ENCODE peak calls at places on chromosomes 4 and X, in nine cellular contexts. One of them, this sample, is unnamed. For H3K27me3 and H3K4me1, the result is how much of the 10 kb centered on the place peaks cover.

GRCh38 chr4:24321151-24321550 is 263.2 kb downstream of the DHX15 start:
- DNase-seq in heart left ventricle: no peak
- DNase-seq in sigmoid colon: no peak
- DNase-seq in body of pancreas: no peak
- DNase-seq in thyroid gland: no peak
- DNase-seq in right lobe of liver: no peak
- DNase-seq in left ventricle myocardium inferior: no peak
- DNase-seq in upper lobe of right lung: no peak
- DNase-seq in mammary epithelial cell: no peak
- DNase-seq in this sample: peak

GRCh38 chr4:120847019-120847582 is 75.4 kb downstream of the PRDM5 start:
- DNase-seq in heart left ventricle: no peak
- DNase-seq in sigmoid colon: no peak
- DNase-seq in body of pancreas: no peak
- DNase-seq in thyroid gland: no peak
- DNase-seq in right lobe of liver: no peak
- DNase-seq in left ventricle myocardium inferior: no peak
- DNase-seq in upper lobe of right lung: no peak
- DNase-seq in mammary epithelial cell: no peak
- DNase-seq in this sample: no peak

GRCh38 chrX:39065051-39065871 is 264.0 kb downstream of the MID1IP1 start:
- DNase-seq in heart left ventricle: no peak
- DNase-seq in sigmoid colon: no peak
- DNase-seq in body of pancreas: peak
- DNase-seq in thyroid gland: no peak
- DNase-seq in right lobe of liver: no peak
- DNase-seq in left ventricle myocardium inferior: no peak
- DNase-seq in upper lobe of right lung: no peak
- DNase-seq in mammary epithelial cell: no peak
- DNase-seq in this sample: no peak

GRCh38 chr4:153488006-153488718 is 22.0 kb downstream of the TMEM131L start:
- DNase-seq in heart left ventricle: no peak
- DNase-seq in sigmoid colon: no peak
- DNase-seq in body of pancreas: no peak
- DNase-seq in thyroid gland: no peak
- DNase-seq in right lobe of liver: no peak
- DNase-seq in left ventricle myocardium inferior: no peak
- DNase-seq in upper lobe of right lung: peak
- DNase-seq in mammary epithelial cell: peak
- DNase-seq in this sample: no peak

GRCh38 chrX:107935200-107935599 is 47.0 kb downstream of the TEX13B start:
- DNase-seq in heart left ventricle: no peak
- DNase-seq in sigmoid colon: no peak
- DNase-seq in body of pancreas: no peak
- DNase-seq in thyroid gland: peak
- DNase-seq in right lobe of liver: no peak
- DNase-seq in left ventricle myocardium inferior: no peak
- DNase-seq in upper lobe of right lung: no peak
- DNase-seq in mammary epithelial cell: peak
- DNase-seq in this sample: no peak

GRCh38 chr4:163113921-163114703 is 52.6 kb downstream of the NAF1 start:
- DNase-seq in heart left ventricle: no peak
- DNase-seq in sigmoid colon: no peak
- DNase-seq in body of pancreas: no peak
- DNase-seq in thyroid gland: no peak
- DNase-seq in right lobe of liver: no peak
- DNase-seq in left ventricle myocardium inferior: no peak
- DNase-seq in upper lobe of right lung: no peak
- DNase-seq in mammary epithelial cell: no peak
- DNase-seq in this sample: no peak

GRCh38 chr4:99934891-99935290 is 11.5 kb downstream of the DNAJB14 start:
- DNase-seq in heart left ventricle: no peak
- DNase-seq in sigmoid colon: no peak
- DNase-seq in body of pancreas: no peak
- DNase-seq in thyroid gland: no peak
- DNase-seq in right lobe of liver: no peak
- DNase-seq in left ventricle myocardium inferior: no peak
- DNase-seq in upper lobe of right lung: no peak
- DNase-seq in mammary epithelial cell: no peak
- DNase-seq in this sample: no peak

GRCh38 chr4:150794706-150795105 is 212.8 kb downstream of the MAB21L2 start:
- DNase-seq in heart left ventricle: no peak
- DNase-seq in sigmoid colon: no peak
- DNase-seq in body of pancreas: no peak
- DNase-seq in thyroid gland: no peak
- DNase-seq in right lobe of liver: no peak
- DNase-seq in left ventricle myocardium inferior: no peak
- DNase-seq in upper lobe of right lung: no peak
- DNase-seq in mammary epithelial cell: no peak
- DNase-seq in this sample: no peak

GRCh38 chrX:150690126-150690525 is 3.1 kb upstream of the MTMR1 start:
- DNase-seq in heart left ventricle: no peak
- DNase-seq in sigmoid colon: no peak
- DNase-seq in body of pancreas: no peak
- DNase-seq in thyroid gland: no peak
- DNase-seq in right lobe of liver: no peak
- DNase-seq in left ventricle myocardium inferior: no peak
- DNase-seq in upper lobe of right lung: no peak
- DNase-seq in mammary epithelial cell: peak
- DNase-seq in this sample: no peak

GRCh38 chrX:102835504-102836146 is 101.4 kb upstream of the RAB40AL start:
- DNase-seq in heart left ventricle: no peak
- DNase-seq in sigmoid colon: no peak
- DNase-seq in body of pancreas: peak
- DNase-seq in thyroid gland: peak
- DNase-seq in right lobe of liver: no peak
- DNase-seq in left ventricle myocardium inferior: no peak
- DNase-seq in upper lobe of right lung: no peak
- DNase-seq in mammary epithelial cell: peak
- DNase-seq in this sample: peak

GRCh38 chrX:2406891-2407518 is 93.8 kb downstream of the DHRSX start:
- DNase-seq in heart left ventricle: no peak
- DNase-seq in sigmoid colon: no peak
- DNase-seq in body of pancreas: no peak
- DNase-seq in thyroid gland: no peak
- DNase-seq in right lobe of liver: no peak
- DNase-seq in left ventricle myocardium inferior: no peak
- DNase-seq in upper lobe of right lung: no peak
- DNase-seq in mammary epithelial cell: no peak
- DNase-seq in this sample: no peak

GRCh38 chrX:114582264-114582632 is 1.6 kb upstream of the HTR2C start:
- DNase-seq in heart left ventricle: no peak
- DNase-seq in sigmoid colon: no peak
- DNase-seq in body of pancreas: no peak
- DNase-seq in thyroid gland: no peak
- DNase-seq in right lobe of liver: no peak
- DNase-seq in left ventricle myocardium inferior: no peak
- DNase-seq in upper lobe of right lung: no peak
- DNase-seq in mammary epithelial cell: no peak
- DNase-seq in this sample: no peak

GRCh38 chrX:114581528-114582263 is 2.2 kb upstream of the HTR2C start:
- DNase-seq in heart left ventricle: no peak
- DNase-seq in sigmoid colon: no peak
- DNase-seq in body of pancreas: no peak
- DNase-seq in thyroid gland: no peak
- DNase-seq in right lobe of liver: no peak
- DNase-seq in left ventricle myocardium inferior: no peak
- DNase-seq in upper lobe of right lung: no peak
- DNase-seq in mammary epithelial cell: no peak
- DNase-seq in this sample: no peak

GRCh38 chrX:114583646-114584433 is at the start of gene HTR2C:
- DNase-seq in heart left ventricle: no peak
- DNase-seq in sigmoid colon: no peak
- DNase-seq in body of pancreas: no peak
- DNase-seq in thyroid gland: no peak
- DNase-seq in right lobe of liver: no peak
- DNase-seq in left ventricle myocardium inferior: no peak
- DNase-seq in upper lobe of right lung: no peak
- DNase-seq in mammary epithelial cell: no peak
- DNase-seq in this sample: no peak

GRCh38 chrX:114584434-114584943 is 603 bp downstream of the HTR2C start:
- DNase-seq in heart left ventricle: no peak
- DNase-seq in sigmoid colon: no peak
- DNase-seq in body of pancreas: no peak
- DNase-seq in thyroid gland: no peak
- DNase-seq in right lobe of liver: no peak
- DNase-seq in left ventricle myocardium inferior: no peak
- DNase-seq in upper lobe of right lung: no peak
- DNase-seq in mammary epithelial cell: no peak
- DNase-seq in this sample: no peak

GRCh38 chrX:114582698-114583395 is 1.0 kb upstream of the HTR2C start:
- DNase-seq in heart left ventricle: no peak
- DNase-seq in sigmoid colon: no peak
- DNase-seq in body of pancreas: no peak
- DNase-seq in thyroid gland: no peak
- DNase-seq in right lobe of liver: no peak
- DNase-seq in left ventricle myocardium inferior: no peak
- DNase-seq in upper lobe of right lung: no peak
- DNase-seq in mammary epithelial cell: no peak
- DNase-seq in this sample: no peak
- H3K27me3 ChIP-seq in heart left ventricle: half or more
- H3K27me3 ChIP-seq in sigmoid colon: under half
- H3K27me3 ChIP-seq in body of pancreas: under half
- H3K27me3 ChIP-seq in thyroid gland: under half
- H3K27me3 ChIP-seq in right lobe of liver: under half
- H3K27me3 ChIP-seq in left ventricle myocardium inferior: half or more
- H3K27me3 ChIP-seq in upper lobe of right lung: under half
- H3K27me3 ChIP-seq in mammary epithelial cell: under half
- H3K27me3 ChIP-seq in this sample: under half

GRCh38 chr4:80614319-80614718 is 278.8 kb downstream of the CFAP299 start:
- DNase-seq in heart left ventricle: peak
- DNase-seq in sigmoid colon: no peak
- DNase-seq in body of pancreas: no peak
- DNase-seq in thyroid gland: no peak
- DNase-seq in right lobe of liver: no peak
- DNase-seq in left ventricle myocardium inferior: no peak
- DNase-seq in upper lobe of right lung: no peak
- DNase-seq in mammary epithelial cell: no peak
- DNase-seq in this sample: no peak
- H3K4me1 ChIP-seq in heart left ventricle: under half
- H3K4me1 ChIP-seq in sigmoid colon: under half
- H3K4me1 ChIP-seq in body of pancreas: under half
- H3K4me1 ChIP-seq in thyroid gland: under half
- H3K4me1 ChIP-seq in right lobe of liver: under half
- H3K4me1 ChIP-seq in left ventricle myocardium inferior: under half
- H3K4me1 ChIP-seq in upper lobe of right lung: under half
- H3K4me1 ChIP-seq in mammary epithelial cell: under half
- H3K4me1 ChIP-seq in this sample: under half

GRCh38 chrX:124478046-124478445 is 131.7 kb downstream of the SH2D1A start:
- DNase-seq in heart left ventricle: no peak
- DNase-seq in sigmoid colon: no peak
- DNase-seq in body of pancreas: no peak
- DNase-seq in thyroid gland: no peak
- DNase-seq in right lobe of liver: no peak
- DNase-seq in left ventricle myocardium inferior: no peak
- DNase-seq in upper lobe of right lung: no peak
- DNase-seq in mammary epithelial cell: no peak
- DNase-seq in this sample: no peak
- H3K27me3 ChIP-seq in heart left ventricle: under half
- H3K27me3 ChIP-seq in sigmoid colon: under half
- H3K27me3 ChIP-seq in body of pancreas: under half
- H3K27me3 ChIP-seq in thyroid gland: under half
- H3K27me3 ChIP-seq in right lobe of liver: under half
- H3K27me3 ChIP-seq in left ventricle myocardium inferior: under half
- H3K27me3 ChIP-seq in upper lobe of right lung: under half
- H3K27me3 ChIP-seq in mammary epithelial cell: under half
- H3K27me3 ChIP-seq in this sample: under half

GRCh38 chrX:17361620-17362019 is 13.4 kb upstream of the NHS start:
- DNase-seq in heart left ventricle: no peak
- DNase-seq in sigmoid colon: no peak
- DNase-seq in body of pancreas: no peak
- DNase-seq in thyroid gland: peak
- DNase-seq in right lobe of liver: no peak
- DNase-seq in left ventricle myocardium inferior: no peak
- DNase-seq in upper lobe of right lung: no peak
- DNase-seq in mammary epithelial cell: no peak
- DNase-seq in this sample: peak
- H3K4me1 ChIP-seq in heart left ventricle: under half
- H3K4me1 ChIP-seq in sigmoid colon: under half
- H3K4me1 ChIP-seq in body of pancreas: under half
- H3K4me1 ChIP-seq in thyroid gland: under half
- H3K4me1 ChIP-seq in right lobe of liver: under half
- H3K4me1 ChIP-seq in left ventricle myocardium inferior: under half
- H3K4me1 ChIP-seq in upper lobe of right lung: under half
- H3K4me1 ChIP-seq in mammary epithelial cell: under half
- H3K4me1 ChIP-seq in this sample: under half

GRCh38 chrX:120015145-120016067 is 62.1 kb downstream of the RHOXF2B start:
- DNase-seq in heart left ventricle: no peak
- DNase-seq in sigmoid colon: no peak
- DNase-seq in body of pancreas: peak
- DNase-seq in thyroid gland: peak
- DNase-seq in right lobe of liver: no peak
- DNase-seq in left ventricle myocardium inferior: no peak
- DNase-seq in upper lobe of right lung: peak
- DNase-seq in mammary epithelial cell: no peak
- DNase-seq in this sample: peak
- H3K27me3 ChIP-seq in heart left ventricle: half or more
- H3K27me3 ChIP-seq in sigmoid colon: under half
- H3K27me3 ChIP-seq in body of pancreas: under half
- H3K27me3 ChIP-seq in thyroid gland: under half
- H3K27me3 ChIP-seq in right lobe of liver: under half
- H3K27me3 ChIP-seq in left ventricle myocardium inferior: half or more
- H3K27me3 ChIP-seq in upper lobe of right lung: under half
- H3K27me3 ChIP-seq in mammary epithelial cell: under half
- H3K27me3 ChIP-seq in this sample: under half